ENCODE peak calls at places on chromosomes 3 and 15, in eight cellular contexts. H is endothelial cell, E is body of pancreas, M is AG09309, K is DND-41, G is AG09319, R is kidney epithelial cell, I is neural crest cell. V is an unnamed sample.

GRCh38 chr3:46893146-46893748 is 15.7 kb downstream of the PTH1R start:
- DNase-seq in H (no peak), E (no peak), M (no peak), K (no peak), G (no peak), R (no peak), I (no peak), V (no peak)

GRCh38 chr15:89654847-89655805 is at the start of gene KIF7:
- DNase-seq in H (peak), E (no peak), M (no peak), K (peak), G (no peak), R (no peak), I (peak), V (peak)

GRCh38 chr3:157838457-157838856 is 267.8 kb downstream of the SHOX2 start:
- DNase-seq in H (no peak), E (no peak), M (no peak), K (no peak), G (no peak), R (no peak), I (no peak), V (no peak)

GRCh38 chr3:140823106-140823505 is 118.5 kb upstream of the SLC25A36 start:
- DNase-seq in H (no peak), E (no peak), M (no peak), K (no peak), G (no peak), R (no peak), I (no peak), V (no peak)

GRCh38 chr15:95141486-95141885 is 910.1 kb downstream of the MCTP2 start:
- DNase-seq in H (no peak), E (no peak), M (no peak), K (no peak), G (no peak), R (no peak), I (no peak), V (no peak)

GRCh38 chr3:100492810-100493140 is 356 bp downstream of the TMEM45A start:
- DNase-seq in H (no peak), E (no peak), M (peak), K (no peak), G (no peak), R (no peak), I (no peak), V (no peak)

GRCh38 chr3:18222686-18223085 is 202.5 kb downstream of the SATB1 start:
- DNase-seq in H (no peak), E (no peak), M (no peak), K (no peak), G (no peak), R (no peak), I (no peak), V (no peak)

GRCh38 chr3:18099611-18100010 is 325.5 kb downstream of the SATB1 start:
- DNase-seq in H (no peak), E (no peak), M (no peak), K (no peak), G (no peak), R (no peak), I (no peak), V (peak)

GRCh38 chr3:149968216-149968615 is 2.5 kb downstream of the PFN2 start:
- DNase-seq in H (peak), E (no peak), M (no peak), K (no peak), G (no peak), R (no peak), I (no peak), V (no peak)

GRCh38 chr3:183460059-183461052 is 31.9 kb upstream of the MCF2L2 start:
- DNase-seq in H (no peak), E (no peak), M (no peak), K (no peak), G (no peak), R (no peak), I (no peak), V (no peak)

GRCh38 chr3:169914321-169914720 is 2.9 kb downstream of the SAMD7 start:
- DNase-seq in H (no peak), E (no peak), M (peak), K (no peak), G (no peak), R (peak), I (no peak), V (no peak)

GRCh38 chr15:69722924-69723323 is 270.3 kb downstream of the RPLP1 start:
- DNase-seq in H (no peak), E (no peak), M (no peak), K (no peak), G (no peak), R (no peak), I (no peak), V (no peak)
- TF ChIP-seq CTCF in H (no peak), E (no peak), M (no peak), K (no peak), G (no peak), R (no peak), I (no peak), V (no peak)

DNA sequence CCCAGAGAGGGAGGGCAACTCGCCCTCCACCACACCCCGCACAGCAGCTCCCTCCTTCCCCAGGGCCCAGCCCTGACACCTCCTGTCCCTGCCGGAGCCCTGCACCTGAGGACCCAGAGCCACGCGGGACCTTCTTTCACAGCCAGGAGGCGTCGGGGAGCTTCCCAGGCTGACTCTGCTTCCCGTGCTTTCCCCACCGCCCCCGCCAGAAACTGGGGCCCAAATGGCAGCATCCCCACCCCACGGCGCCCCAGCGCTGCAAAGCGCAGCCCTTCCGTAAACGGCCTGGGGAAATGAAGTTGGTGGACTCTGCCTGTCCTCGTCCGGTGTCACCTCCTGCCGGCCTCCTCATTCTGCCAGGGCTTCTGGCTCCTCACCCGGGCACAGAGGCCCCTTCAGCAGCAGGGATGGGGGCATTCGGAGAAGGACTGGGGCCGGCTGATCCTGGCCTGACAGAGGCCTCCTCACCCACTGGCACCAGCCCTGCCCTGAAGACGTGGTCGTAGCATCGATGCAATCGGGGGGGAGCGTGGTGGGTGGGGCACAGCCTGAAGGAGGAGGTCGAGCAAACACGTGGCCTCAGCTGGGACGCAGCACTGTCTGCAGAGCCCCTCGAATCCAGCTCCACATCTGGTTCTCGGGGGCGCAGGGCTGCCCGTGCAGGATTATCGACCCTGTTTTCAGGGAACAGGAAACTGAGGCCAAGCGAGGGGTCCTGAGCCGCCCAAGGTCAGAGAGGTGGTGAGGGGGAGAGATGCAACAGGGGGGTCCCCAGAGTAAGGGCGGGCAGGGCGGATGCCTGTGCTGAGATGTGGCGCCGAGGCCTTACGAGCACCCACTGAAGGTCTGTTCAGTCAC is 235.4 kb downstream of the XXYLT1 start:
- DNase-seq in H (peak), E (no peak), M (no peak), K (peak), G (no peak), R (no peak), I (no peak), V (no peak)
- TF ChIP-seq CTCF in H (no peak), E (no peak), M (peak), K (peak), G (no peak), R (peak), I (no peak), V (no peak)

GRCh38 chr15:31032959-31033358 is 41.5 kb upstream of the MTMR10 start:
- DNase-seq in H (no peak), E (no peak), M (peak), K (no peak), G (peak), R (no peak), I (no peak), V (no peak)

GRCh38 chr15:31036783-31037182 is 45.4 kb upstream of the MTMR10 start:
- DNase-seq in H (no peak), E (no peak), M (no peak), K (no peak), G (no peak), R (no peak), I (no peak), V (no peak)

GRCh38 chr15:31035610-31036009 is 44.2 kb upstream of the MTMR10 start:
- DNase-seq in H (no peak), E (no peak), M (no peak), K (no peak), G (no peak), R (no peak), I (no peak), V (no peak)

GRCh38 chr15:31031471-31032064 is 40.1 kb upstream of the MTMR10 start:
- DNase-seq in H (no peak), E (no peak), M (no peak), K (no peak), G (no peak), R (no peak), I (no peak), V (no peak)

DNA sequence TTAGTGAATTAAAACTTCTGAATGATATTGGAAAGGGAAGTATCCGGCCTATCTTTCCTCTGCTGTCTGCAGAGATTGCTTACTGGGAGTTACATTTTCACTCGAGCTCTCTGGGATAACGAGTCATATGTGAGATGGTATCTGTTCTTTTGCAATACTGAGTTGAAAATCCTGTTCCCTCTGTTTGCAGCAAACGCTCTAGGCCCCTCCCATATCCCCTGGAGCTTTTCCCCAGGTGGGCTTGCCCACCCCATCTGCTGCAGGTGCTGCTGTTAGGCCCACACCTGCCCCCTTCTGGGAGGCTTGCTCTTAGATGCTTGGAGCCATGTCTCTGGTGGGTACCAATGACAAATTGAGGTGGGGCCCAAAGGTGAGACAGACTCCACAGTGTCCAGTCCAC is 42.7 kb upstream of the MTMR10 start:
- DNase-seq in H (no peak), E (no peak), M (no peak), K (no peak), G (no peak), R (no peak), I (no peak), V (no peak)
- TF ChIP-seq CTCF in H (no peak), E (no peak), M (no peak), K (no peak), G (no peak), R (peak), I (no peak), V (no peak)

GRCh38 chr3:33915796-33916589 is 117.6 kb downstream of the PDCD6IP start:
- DNase-seq in H (no peak), E (peak), M (no peak), K (no peak), G (no peak), R (no peak), I (no peak), V (peak)
- TF ChIP-seq CTCF in H (no peak), E (no peak), M (peak), K (no peak), G (peak), R (peak), I (peak), V (no peak)

DNA sequence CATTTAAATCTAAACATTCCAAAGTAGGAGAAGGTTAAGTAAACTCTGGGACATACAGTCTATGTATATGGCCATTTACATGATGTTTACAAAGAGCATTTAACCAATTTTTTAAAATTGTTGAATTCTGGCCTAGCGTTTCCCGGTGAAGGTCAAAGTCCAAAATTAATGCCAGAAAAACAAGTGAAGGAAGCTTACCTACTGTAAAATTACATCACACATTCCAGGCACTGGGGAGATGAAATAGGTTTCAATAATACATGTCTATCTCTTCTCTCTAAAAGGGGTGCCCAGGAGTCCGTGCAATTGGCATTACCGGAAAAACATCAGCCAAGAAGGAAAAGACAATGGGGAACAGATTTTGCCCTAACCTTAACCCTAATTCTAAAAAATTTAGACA is 358.8 kb downstream of the VPS13C start:
- DNase-seq in H (no peak), E (no peak), M (no peak), K (no peak), G (no peak), R (no peak), I (no peak), V (no peak)
- TF ChIP-seq CTCF in H (no peak), E (no peak), M (no peak), K (no peak), G (no peak), R (no peak), I (no peak), V (no peak)

GRCh38 chr15:76663529-76663928 is 241.6 kb downstream of the SCAPER start:
- DNase-seq in H (no peak), E (no peak), M (no peak), K (no peak), G (no peak), R (no peak), I (no peak), V (no peak)
- TF ChIP-seq CTCF in H (no peak), E (no peak), M (no peak), K (no peak), G (no peak), R (no peak), I (no peak), V (no peak)

DNA sequence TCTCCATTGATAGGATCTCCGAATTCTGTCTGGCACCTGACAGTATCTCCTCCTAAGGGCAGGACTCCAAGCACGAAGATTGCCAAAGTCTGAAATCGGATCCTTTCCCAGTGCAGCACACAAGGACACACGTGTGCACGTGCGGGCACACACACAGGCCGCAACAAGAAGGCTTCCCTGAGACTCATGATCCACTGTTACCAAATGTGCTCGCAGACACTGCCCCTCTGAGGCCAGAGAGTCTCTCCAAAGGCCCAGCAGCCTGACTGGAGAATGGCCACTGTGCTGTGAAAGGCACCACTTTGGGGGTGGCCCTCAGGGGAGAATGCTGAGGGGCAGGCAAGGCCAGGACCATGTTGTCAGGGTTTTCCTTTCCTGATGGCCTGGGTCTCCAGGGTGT is 112.0 kb upstream of the ETV5 start:
- DNase-seq in H (no peak), E (peak), M (no peak), K (no peak), G (no peak), R (no peak), I (no peak), V (no peak)
- TF ChIP-seq CTCF in H (no peak), E (peak), M (no peak), K (no peak), G (peak), R (no peak), I (no peak), V (no peak)

GRCh38 chr15:81296218-81296617 is 27.7 kb downstream of the STARD5 start:
- DNase-seq in H (no peak), E (no peak), M (no peak), K (peak), G (no peak), R (no peak), I (no peak), V (no peak)

GRCh38 chr15:81292516-81293001 is 31.4 kb downstream of the STARD5 start:
- DNase-seq in H (no peak), E (no peak), M (no peak), K (no peak), G (no peak), R (no peak), I (no peak), V (peak)

GRCh38 chr15:81293728-81294500 is 30.0 kb downstream of the STARD5 start:
- DNase-seq in H (no peak), E (peak), M (no peak), K (peak), G (no peak), R (no peak), I (no peak), V (peak)

GRCh38 chr15:81295466-81296145 is 28.3 kb downstream of the STARD5 start:
- DNase-seq in H (no peak), E (no peak), M (no peak), K (no peak), G (no peak), R (no peak), I (no peak), V (peak)

DNA sequence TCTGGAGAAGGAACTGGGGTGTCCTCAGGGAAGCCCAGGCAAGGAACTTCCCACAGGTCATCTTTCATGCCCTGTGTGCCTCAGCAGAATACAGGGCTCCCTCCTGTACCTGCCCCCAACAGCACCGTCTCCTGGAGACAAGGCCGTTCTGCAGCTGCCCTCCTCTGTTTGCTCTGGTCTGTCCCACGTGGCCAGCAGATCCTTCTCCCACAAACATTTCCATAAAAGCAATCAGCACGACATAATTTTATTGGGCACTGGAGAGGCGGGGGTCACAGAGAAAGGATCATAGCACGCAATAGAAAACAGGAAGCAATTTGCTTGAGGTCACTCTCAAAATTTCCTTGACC is 29.5 kb downstream of the STARD5 start:
- DNase-seq in H (no peak), E (no peak), M (no peak), K (no peak), G (no peak), R (no peak), I (no peak), V (peak)
- TF ChIP-seq CTCF in H (no peak), E (no peak), M (no peak), K (peak), G (no peak), R (no peak), I (no peak), V (peak)

DNA sequence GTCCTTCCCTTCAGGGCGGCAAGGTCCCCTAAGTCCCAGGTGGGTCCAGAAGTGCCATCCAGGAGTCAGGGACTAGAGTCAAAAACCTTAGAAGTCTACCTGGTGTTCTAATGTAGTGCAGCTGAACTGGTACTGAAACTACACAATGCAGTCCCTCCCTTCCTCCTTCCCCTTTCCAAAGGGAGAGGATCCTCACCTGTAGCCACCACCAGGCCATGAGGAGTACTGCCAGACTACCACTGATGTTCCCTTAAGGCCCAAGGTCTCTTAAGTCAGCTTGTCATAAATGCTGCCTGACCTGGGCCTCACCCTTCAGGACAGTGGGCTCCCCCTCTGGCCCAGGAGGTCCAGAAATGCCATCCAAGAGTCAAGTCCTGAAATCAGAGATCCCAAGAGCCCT is 98.9 kb downstream of the ULK4 start:
- DNase-seq in H (no peak), E (no peak), M (no peak), K (no peak), G (no peak), R (no peak), I (no peak), V (no peak)
- TF ChIP-seq CTCF in H (no peak), E (no peak), M (no peak), K (no peak), G (no peak), R (peak), I (no peak), V (no peak)

GRCh38 chr15:56086566-56086965 is 93.2 kb upstream of the NEDD4 start:
- DNase-seq in H (no peak), E (no peak), M (no peak), K (no peak), G (no peak), R (no peak), I (no peak), V (no peak)
- TF ChIP-seq CTCF in H (no peak), E (no peak), M (no peak), K (no peak), G (no peak), R (no peak), I (no peak), V (no peak)

V was measured in activated CD8-positive, alpha-beta T cell treated with anti-CD3 and anti-CD28 coated beads for 36 hours.